ENCODE peak calls at places on chromosomes 7 and 10, in six cellular contexts. Y is HCT116, R is neural progenitor cell, E is kidney, T is fibroblast of lung, B is A673. K is an unnamed sample.

GRCh38 chr7:155845226-155845625 is 33.0 kb upstream of the SHH start:
- DNase-seq in Y (no peak), R (no peak), E (no peak), T (no peak), B (no peak), K (no peak)

GRCh38 chr10:110209926-110210662 is 2.7 kb downstream of the MXI1 start:
- DNase-seq in Y (no peak), R (peak), E (peak), T (peak), B (peak), K (no peak)

GRCh38 chr10:62738916-62739315 is 65.6 kb upstream of the ADO start:
- DNase-seq in Y (no peak), R (no peak), E (no peak), T (peak), B (no peak), K (no peak)

GRCh38 chr7:100545636-100546128 is 6.7 kb downstream of the AGFG2 start:
- DNase-seq in Y (peak), R (peak), E (peak), T (peak), B (peak), K (peak)

GRCh38 chr10:116985611-116986010 is 19.4 kb downstream of the SHTN1 start:
- DNase-seq in Y (no peak), R (no peak), E (no peak), T (no peak), B (no peak), K (no peak)

GRCh38 chr7:79011921-79012320 is 441.5 kb downstream of the MAGI2 start:
- DNase-seq in Y (no peak), R (no peak), E (no peak), T (no peak), B (peak), K (no peak)

GRCh38 chr7:19754521-19755116 is 18.8 kb downstream of the TMEM196 start:
- DNase-seq in Y (peak), R (peak), E (no peak), T (peak), B (peak), K (no peak)

GRCh38 chr7:30842542-30843451 is 68.9 kb upstream of the AQP1 start:
- DNase-seq in Y (no peak), R (no peak), E (no peak), T (no peak), B (no peak), K (no peak)

GRCh38 chr10:58697691-58698090 is 185.0 kb downstream of the BICC1 start:
- DNase-seq in Y (no peak), R (no peak), E (no peak), T (no peak), B (peak), K (no peak)

GRCh38 chr10:77319557-77319956 is 318.1 kb downstream of the KCNMA1 start:
- DNase-seq in Y (no peak), R (no peak), E (no peak), T (peak), B (no peak), K (no peak)

GRCh38 chr7:25579688-25580075 is 351.4 kb upstream of the NPVF start:
- DNase-seq in Y (no peak), R (no peak), E (no peak), T (no peak), B (no peak), K (no peak)
- H3K27ac ChIP-seq in Y (no peak), R (no peak), E (no peak), T (no peak), B (no peak), K (no peak)

DNA sequence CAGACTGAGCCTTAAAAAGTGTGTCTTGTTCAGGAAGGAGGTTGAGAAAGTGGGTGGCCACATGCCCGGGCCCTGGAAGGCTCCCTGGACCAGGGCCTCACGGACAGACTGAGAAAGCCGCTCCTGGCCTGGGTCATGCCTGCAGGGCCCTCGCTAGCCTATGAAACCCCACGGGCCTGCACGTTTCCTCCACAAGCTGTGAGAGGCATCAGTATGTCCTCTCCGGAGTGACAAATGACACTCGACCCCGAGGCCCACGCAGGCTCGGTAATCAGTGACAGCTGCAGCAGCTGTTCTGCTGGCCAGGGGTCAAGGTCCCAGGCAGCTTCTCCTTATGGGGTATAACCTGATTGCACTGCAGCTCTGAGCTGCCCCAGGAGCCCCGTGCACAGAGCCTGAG is 47.6 kb downstream of the ASB13 start:
- DNase-seq in Y (no peak), R (no peak), E (peak), T (peak), B (no peak), K (no peak)
- H3K27ac ChIP-seq in Y (no peak), R (no peak), E (no peak), T (no peak), B (no peak), K (peak)

GRCh38 chr7:116910367-116910766 is 42.9 kb upstream of the ST7 start:
- DNase-seq in Y (no peak), R (no peak), E (no peak), T (no peak), B (no peak), K (no peak)
- H3K27ac ChIP-seq in Y (no peak), R (no peak), E (no peak), T (no peak), B (no peak), K (no peak)

DNA sequence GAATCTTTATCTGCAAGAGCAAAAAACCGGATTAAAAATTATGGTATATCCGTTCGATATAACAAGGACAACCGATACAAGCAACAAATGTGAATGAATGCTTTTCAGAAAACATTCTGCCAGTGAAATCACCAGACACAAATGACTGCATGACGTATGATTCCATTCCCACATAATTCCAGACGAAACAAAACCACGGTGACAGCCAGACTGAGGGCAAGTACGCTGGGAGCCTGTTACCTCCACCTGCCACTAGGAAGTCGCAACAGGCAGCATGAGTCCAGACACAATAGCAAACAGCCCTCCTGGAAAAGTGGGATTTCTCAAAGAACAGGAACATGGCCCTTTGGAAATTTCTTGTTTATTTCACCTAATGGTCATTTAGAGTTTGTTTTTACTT is 41.7 kb downstream of the MAD1L1 start:
- DNase-seq in Y (no peak), R (no peak), E (no peak), T (no peak), B (no peak), K (no peak)
- H3K27ac ChIP-seq in Y (no peak), R (no peak), E (no peak), T (no peak), B (no peak), K (peak)

GRCh38 chr7:47982610-47983009 is 3.2 kb upstream of the HUS1 start:
- DNase-seq in Y (no peak), R (no peak), E (no peak), T (no peak), B (peak), K (no peak)

GRCh38 chr7:47979832-47980181 is 392 bp upstream of the HUS1 start:
- DNase-seq in Y (no peak), R (no peak), E (no peak), T (no peak), B (no peak), K (no peak)

GRCh38 chr7:47979145-47979831 is at the start of gene HUS1:
- DNase-seq in Y (peak), R (peak), E (peak), T (peak), B (peak), K (peak)

GRCh38 chr7:47973739-47974138 is 5.7 kb downstream of the HUS1 start:
- DNase-seq in Y (no peak), R (no peak), E (no peak), T (no peak), B (no peak), K (no peak)

DNA sequence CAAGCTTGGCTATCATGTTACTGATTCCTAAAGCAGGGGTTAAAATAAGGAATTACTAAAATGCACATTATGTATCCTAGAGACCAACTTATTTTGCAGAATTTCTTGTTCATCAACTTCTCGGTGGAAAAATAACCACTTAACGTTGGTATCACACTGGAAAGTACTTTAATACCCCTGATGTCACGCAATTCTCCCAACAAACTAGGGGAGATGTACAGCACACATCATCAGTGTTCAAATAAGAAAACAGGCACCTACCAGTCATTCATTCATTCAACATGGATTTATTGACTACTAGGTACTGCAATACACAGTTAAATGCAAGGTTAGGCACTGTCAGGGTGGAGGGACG is 648 bp downstream of the HUS1 start:
- DNase-seq in Y (no peak), R (no peak), E (no peak), T (no peak), B (no peak), K (no peak)
- H3K27ac ChIP-seq in Y (peak), R (peak), E (peak), T (peak), B (peak), K (peak)

DNA sequence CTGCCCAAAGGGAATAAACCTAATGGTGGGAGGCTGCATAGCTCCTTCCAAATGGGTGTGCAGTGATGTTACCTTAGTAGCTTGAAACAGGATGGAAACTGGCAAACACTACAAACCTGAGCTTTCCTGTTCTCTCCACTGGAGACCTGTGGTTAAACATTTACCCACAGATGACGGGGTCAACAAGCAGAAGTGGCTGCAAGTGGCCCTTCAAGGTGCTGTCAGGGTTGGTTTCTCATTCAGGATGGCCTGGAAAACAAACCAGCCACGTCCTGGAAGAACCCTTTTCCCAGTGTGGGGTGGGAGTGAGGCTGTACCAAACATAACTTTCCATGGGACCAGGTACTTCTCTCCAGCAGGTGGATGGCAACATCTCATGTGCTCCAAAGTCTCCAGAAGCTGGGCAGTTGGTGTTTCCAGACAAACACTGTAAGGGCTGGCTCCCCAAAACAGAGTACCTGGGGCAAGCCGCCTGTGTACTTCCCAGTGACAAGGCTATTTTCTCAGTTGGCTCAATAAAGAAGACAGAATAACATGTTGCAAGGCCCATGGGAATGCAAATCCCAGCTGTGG is 67.5 kb downstream of the DNAJB9 start:
- DNase-seq in Y (no peak), R (no peak), E (no peak), T (no peak), B (no peak), K (no peak)
- H3K27ac ChIP-seq in Y (no peak), R (no peak), E (peak), T (no peak), B (no peak), K (no peak)

GRCh38 chr7:42739591-42739990 is 172.3 kb downstream of the C7orf25 start:
- DNase-seq in Y (no peak), R (no peak), E (no peak), T (no peak), B (no peak), K (no peak)
- H3K27ac ChIP-seq in Y (no peak), R (no peak), E (no peak), T (no peak), B (no peak), K (no peak)

GRCh38 chr7:74187915-74188675 is 13.9 kb downstream of the EIF4H start:
- DNase-seq in Y (no peak), R (no peak), E (no peak), T (peak), B (peak), K (no peak)
- H3K27ac ChIP-seq in Y (no peak), R (no peak), E (no peak), T (peak), B (peak), K (peak)

GRCh38 chr10:111445709-111446108 is 368.9 kb downstream of the ADRA2A start:
- DNase-seq in Y (no peak), R (peak), E (no peak), T (no peak), B (no peak), K (no peak)

GRCh38 chr10:111446966-111447365 is 370.1 kb downstream of the ADRA2A start:
- DNase-seq in Y (no peak), R (no peak), E (no peak), T (no peak), B (no peak), K (no peak)
- H3K27ac ChIP-seq in Y (no peak), R (no peak), E (no peak), T (no peak), B (no peak), K (no peak)

GRCh38 chr10:78551184-78552005 is 517.4 kb upstream of the ZMIZ1 start:
- DNase-seq in Y (no peak), R (peak), E (no peak), T (no peak), B (no peak), K (no peak)

GRCh38 chr10:78550090-78550489 is 516.4 kb downstream of the RPS24 start:
- DNase-seq in Y (no peak), R (no peak), E (no peak), T (no peak), B (no peak), K (no peak)

GRCh38 chr10:78549536-78549935 is 515.9 kb downstream of the RPS24 start:
- DNase-seq in Y (no peak), R (no peak), E (no peak), T (no peak), B (no peak), K (no peak)

GRCh38 chr10:78552261-78552811 is 516.4 kb upstream of the ZMIZ1 start:
- DNase-seq in Y (no peak), R (no peak), E (peak), T (peak), B (no peak), K (no peak)

GRCh38 chr10:78550716-78551115 is 517.1 kb downstream of the RPS24 start:
- DNase-seq in Y (no peak), R (no peak), E (no peak), T (no peak), B (no peak), K (no peak)
- H3K27ac ChIP-seq in Y (no peak), R (no peak), E (no peak), T (no peak), B (no peak), K (no peak)

K was measured in epithelial cell of prostate.